ENCODE peak calls at places on chromosomes 16 and 17, in eight cellular contexts. T, C, Y, A, B, E, R and P are unnamed samples.

GRCh38 chr16:13969711-13970110 is 49.8 kb downstream of the ERCC4 start:
- DNase-seq in Y (no peak), C (no peak), A (no peak), R (no peak), B (no peak), T (no peak), E (no peak), P (no peak)

GRCh38 chr17:39628655-39629493 is 2.1 kb downstream of the PPP1R1B start:
- DNase-seq in A (peak; percentile 79), E (peak; percentile 89), C (no peak), T (no peak), Y (no peak), R (no peak), B (no peak), P (peak; percentile 92)

GRCh38 chr17:78794399-78794798 is 12.3 kb upstream of the CYTH1 start:
- DNase-seq in T (no peak), E (no peak), C (no peak), A (peak; percentile 12), R (no peak), Y (no peak), B (no peak), P (no peak)

GRCh38 chr16:23434380-23434779 is 18.6 kb downstream of the COG7 start:
- DNase-seq in E (no peak), C (peak; percentile 84), Y (peak; percentile 59), T (no peak), R (peak; percentile 18), A (no peak), B (no peak), P (no peak)

GRCh38 chr16:65294708-65295107 is 172.8 kb upstream of the CDH11 start:
- DNase-seq in B (no peak), R (no peak), T (no peak), C (no peak), Y (no peak), E (no peak), A (no peak), P (no peak)

GRCh38 chr17:59914274-59914854 is 21.4 kb downstream of the RPS6KB1 start:
- DNase-seq in Y (peak; percentile 19), A (no peak), B (no peak), T (no peak), E (no peak), R (no peak), C (peak; percentile 50), P (peak; percentile 66)

GRCh38 chr17:1182831-1183578 is 3.2 kb upstream of the ABR start:
- DNase-seq in B (no peak), Y (no peak), R (no peak), A (no peak), C (no peak), E (no peak), T (no peak), P (peak; percentile 65)

GRCh38 chr16:64990101-64990500 is 131.8 kb downstream of the CDH11 start:
- DNase-seq in C (peak; percentile 13), R (no peak), B (no peak), Y (no peak), T (no peak), E (no peak), A (no peak), P (no peak)

GRCh38 chr17:48725005-48725293 is 2.0 kb downstream of the PRAC2 start:
- DNase-seq in A (no peak), T (no peak), B (no peak), Y (no peak), E (no peak), R (no peak), C (no peak), P (no peak)

GRCh38 chr16:78177218-78177617 is 77.8 kb downstream of the WWOX start:
- DNase-seq in T (no peak), Y (no peak), E (no peak), C (no peak), A (no peak), R (no peak), B (no peak), P (no peak)

GRCh38 chr17:48490391-48491026 is 40.3 kb downstream of the HOXB1 start:
- DNase-seq in E (no peak), Y (no peak), T (no peak), R (no peak), B (no peak), C (no peak), A (no peak), P (no peak)

GRCh38 chr17:57256708-57257112 is 387 bp downstream of the MSI2 start:
- DNase-seq in Y (no peak), E (peak; percentile 34), A (peak; percentile 53), R (peak; percentile 36), C (peak; percentile 36), T (peak; percentile 20), B (no peak), P (no peak)

GRCh38 chr16:8758022-8758421 is 39.4 kb downstream of the TMEM186 start:
- DNase-seq in C (no peak), A (no peak), Y (no peak), R (no peak), E (no peak), T (no peak), B (no peak), P (no peak)

GRCh38 chr16:82987767-82988166 is 361.0 kb downstream of the CDH13 start:
- DNase-seq in T (no peak), C (peak; percentile 63), R (no peak), Y (no peak), B (no peak), A (no peak), E (no peak), P (no peak)

GRCh38 chr17:45132569-45133463 is 501 bp upstream of the PLCD3 start:
- DNase-seq in Y (peak; percentile 67), A (peak; percentile 92), C (peak; percentile 85), R (peak; percentile 84), B (no peak), E (peak; percentile 89), T (peak; percentile 86), P (peak; percentile 99)

GRCh38 chr16:89442990-89443726 is 47.2 kb downstream of the ANKRD11 start:
- DNase-seq in B (peak; percentile 42), E (peak; percentile 70), Y (peak; percentile 37), R (peak; percentile 78), C (peak; percentile 99), T (no peak), A (no peak), P (peak; percentile 92)

GRCh38 chr17:61338000-61338864 is 61.4 kb upstream of the TBX2 start:
- DNase-seq in B (peak; percentile 46), T (no peak), E (no peak), R (no peak), C (peak; percentile 56), Y (peak; percentile 84), A (no peak), P (no peak)

GRCh38 chr16:27449434-27450188 is 47.6 kb downstream of the IL21R start:
- DNase-seq in E (peak; percentile 59), C (no peak), Y (no peak), B (no peak), A (no peak), R (no peak), T (no peak), P (peak; percentile 68)
- H3K4me3 ChIP-seq in E (no peak overlapping the region), C (no peak overlapping the region), Y (no peak overlapping the region), B (no peak overlapping the region), A (no peak overlapping the region), R (no peak overlapping the region), T (no peak overlapping the region), P (no peak overlapping the region)

GRCh38 chr16:46690281-46691178 is 1.1 kb downstream of the ORC6 start:
- DNase-seq in E (peak; percentile 38), B (no peak), R (no peak), Y (no peak), C (peak; percentile 20), A (no peak), T (no peak), P (peak; percentile 36)

GRCh38 chr16:46687486-46687885 is 1.5 kb downstream of the VPS35 start:
- DNase-seq in E (no peak), R (no peak), Y (no peak), B (no peak), T (no peak), A (no peak), C (no peak), P (no peak)

GRCh38 chr16:46689492-46690280 is at the start of gene ORC6:
- DNase-seq in B (peak; percentile 63), C (peak; percentile 96), R (peak; percentile 99), T (peak; percentile 98), E (peak; percentile 98), A (peak; percentile 99), Y (peak; percentile 91), P (peak; percentile 97)

GRCh38 chr16:46688101-46688656 is 799 bp downstream of the VPS35 start:
- DNase-seq in Y (no peak), E (peak; percentile 51), B (no peak), R (no peak), T (peak; percentile 25), C (peak; percentile 81), A (peak; percentile 76), P (no peak)

DNA sequence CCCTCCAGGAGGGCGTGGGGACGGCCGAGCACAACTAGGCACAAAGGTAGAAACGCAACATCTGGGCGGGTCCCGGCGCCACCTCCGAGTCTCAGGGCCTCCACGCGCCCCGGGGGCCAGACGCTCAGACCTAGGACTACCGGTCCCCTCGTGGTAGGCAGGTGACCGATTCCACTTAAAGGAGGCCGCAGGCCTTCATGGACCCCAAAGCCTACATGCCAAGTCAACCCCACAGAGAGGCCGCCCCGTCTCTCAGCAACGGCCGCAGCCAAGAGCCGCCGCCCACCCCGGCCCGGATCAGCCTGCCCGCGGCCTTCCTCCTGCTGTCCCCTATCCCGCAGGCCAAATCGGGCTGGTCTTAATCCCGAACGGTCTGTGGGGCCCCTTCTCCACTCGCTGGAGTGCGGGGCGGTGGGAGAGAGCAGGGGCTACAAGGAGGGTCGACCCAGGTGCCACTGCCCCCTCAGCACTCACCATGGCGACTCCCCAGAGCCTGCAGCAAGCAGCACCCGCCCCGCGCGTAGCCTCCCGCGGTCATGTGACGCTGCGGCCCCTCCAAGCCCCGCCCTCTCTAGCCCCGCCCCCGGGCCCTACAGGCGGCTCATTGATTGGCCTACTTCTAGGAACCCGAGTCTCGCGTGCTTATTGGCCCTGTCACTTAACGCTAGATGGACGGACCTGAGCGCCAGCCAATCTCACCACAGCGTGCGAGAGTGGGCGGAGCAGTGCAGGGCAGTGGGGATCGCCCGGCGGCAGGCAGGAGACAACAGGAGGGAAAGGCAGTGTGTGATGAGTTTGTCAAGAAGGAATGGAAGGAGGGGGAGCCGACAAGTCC is at the start of gene VPS35:
- DNase-seq in Y (peak; percentile 97), A (peak; percentile 100), E (peak; percentile 100), C (peak; percentile 99), B (peak; percentile 93), R (peak; percentile 100), T (peak; percentile 100), P (peak; percentile 99)
- TF ChIP-seq CTCF in Y (peak; percentile 42), A (peak; percentile 22), E (no peak), C (no peak), B (peak; percentile 7), R (peak; percentile 16), T (no peak), P (no peak)

DNA sequence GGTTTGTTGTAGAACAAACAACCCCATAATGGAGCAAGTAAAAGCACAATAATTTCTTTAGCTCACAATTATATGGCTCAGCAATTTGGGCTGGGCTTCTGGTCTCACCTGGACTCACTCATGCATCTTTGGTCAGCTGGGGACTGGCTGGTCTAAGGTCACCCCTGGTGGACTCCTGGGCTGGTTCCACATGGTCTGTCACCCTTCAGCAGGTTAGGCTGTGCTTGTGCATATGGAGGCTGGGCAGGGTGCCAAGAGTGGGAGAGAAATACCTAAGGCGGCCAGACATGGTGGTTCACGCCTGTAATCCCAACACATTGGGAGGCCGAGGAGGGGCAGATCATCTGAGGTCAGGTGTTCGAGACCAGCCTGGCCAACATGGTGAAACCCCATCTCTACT is 27.0 kb upstream of the SMURF2 start:
- DNase-seq in Y (no peak), C (no peak), A (no peak), R (peak; percentile 24), E (no peak), T (no peak), B (no peak), P (no peak)
- H3K4me3 ChIP-seq in Y (no peak overlapping the region), C (no peak overlapping the region), A (no peak overlapping the region), R (no peak overlapping the region), E (no peak overlapping the region), T (no peak overlapping the region), B (no peak overlapping the region), P (no peak overlapping the region)

GRCh38 chr17:74805543-74805991 is 29.4 kb upstream of the NAT9 start:
- DNase-seq in B (no peak), T (peak; percentile 48), E (no peak), A (no peak), C (no peak), R (no peak), Y (no peak), P (no peak)
- TF ChIP-seq CTCF in B (no peak), T (no peak), E (no peak), A (no peak), C (no peak), R (no peak), Y (no peak), P (no peak)